ENCODE peak calls at places on chromosome 2, in five cellular contexts. C, L, E, F and R are unnamed samples.

GRCh38 chr2:96530474-96531357 is 5.8 kb upstream of the ARID5A start:
- DNase-seq in C (no peak), L (no peak), E (no peak), F (no peak), R (no peak)

GRCh38 chr2:109611467-109612095 is 2.2 kb downstream of the SEPTIN10 start:
- DNase-seq in C (no peak), L (no peak), E (no peak), F (no peak), R (no peak)

GRCh38 chr2:220510668-220511067 is 883.2 kb downstream of the SLC4A3 start:
- DNase-seq in C (no peak), L (no peak), E (no peak), F (no peak), R (no peak)

GRCh38 chr2:69165079-69165478 is 152.1 kb downstream of the ANTXR1 start:
- DNase-seq in C (no peak), L (no peak), E (no peak), F (no peak), R (no peak)

GRCh38 chr2:42410732-42411514 is 49.9 kb upstream of the COX7A2L start:
- DNase-seq in C (no peak), L (no peak), E (no peak), F (no peak), R (no peak)

GRCh38 chr2:182933629-182934028 is 67.2 kb upstream of the FRZB start:
- DNase-seq in C (no peak), L (no peak), E (no peak), F (no peak), R (no peak)

GRCh38 chr2:237538001-237538720 is 28.2 kb upstream of the PRLH start:
- DNase-seq in C (no peak), L (no peak), E (no peak), F (no peak), R (no peak)

GRCh38 chr2:229268626-229269025 is 2.5 kb downstream of the PID1 start:
- DNase-seq in C (no peak), L (no peak), E (no peak), F (no peak), R (no peak)

GRCh38 chr2:101361079-101361478 is 26.2 kb downstream of the CREG2 start:
- DNase-seq in C (no peak), L (no peak), E (no peak), F (no peak), R (no peak)

GRCh38 chr2:195863121-195863520 is 205.5 kb downstream of the DNAH7 start:
- DNase-seq in C (no peak), L (no peak), E (no peak), F (no peak), R (no peak)

GRCh38 chr2:33375054-33375453 is 101.4 kb upstream of the RASGRP3 start:
- DNase-seq in C (no peak), L (no peak), E (no peak), F (no peak), R (no peak)

GRCh38 chr2:168460561-168460960 is 4.5 kb downstream of the CERS6 start:
- DNase-seq in C (no peak), L (no peak), E (no peak), F (no peak), R (no peak)

GRCh38 chr2:166081131-166081632 is 46.6 kb downstream of the SCN1A start:
- DNase-seq in C (no peak), L (no peak), E (no peak), F (no peak), R (no peak)

GRCh38 chr2:196914867-196915465 is 11.5 kb downstream of the PGAP1 start:
- DNase-seq in C (no peak), L (peak), E (no peak), F (no peak), R (no peak)

GRCh38 chr2:102806250-102806837 is 44.5 kb downstream of the TMEM182 start:
- DNase-seq in C (peak), L (no peak), E (peak), F (peak), R (peak)

GRCh38 chr2:24009680-24010476 is at the start of gene MFSD2B:
- DNase-seq in C (no peak), L (no peak), E (no peak), F (no peak), R (peak)

GRCh38 chr2:38266382-38267051 is 110.6 kb downstream of the ATL2 start:
- DNase-seq in C (no peak), L (no peak), E (no peak), F (no peak), R (no peak)

GRCh38 chr2:199261221-199261620 is 196.5 kb downstream of the SATB2 start:
- DNase-seq in C (no peak), L (no peak), E (peak), F (peak), R (no peak)

GRCh38 chr2:11663427-11663826 is 6.6 kb downstream of the NTSR2 start:
- DNase-seq in C (no peak), L (no peak), E (no peak), F (no peak), R (no peak)

GRCh38 chr2:1728821-1729220 is 15.5 kb downstream of the PXDN start:
- DNase-seq in C (peak), L (no peak), E (no peak), F (peak), R (no peak)
- TF ChIP-seq POLR2A in C (no peak), L (no peak), E (no peak), F (no peak), R (no peak)

GRCh38 chr2:126657146-126657635 is 1.2 kb downstream of the GYPC start:
- DNase-seq in C (peak), L (no peak), E (no peak), F (peak), R (no peak)
- TF ChIP-seq POLR2AphosphoS5 in C (peak), L (peak), E (no peak), F (no peak), R (no peak)

GRCh38 chr2:9235388-9236344 is 29.1 kb downstream of the ASAP2 start:
- DNase-seq in C (no peak), L (no peak), E (no peak), F (no peak), R (no peak)
- TF ChIP-seq POLR2A in C (no peak), L (no peak), E (no peak), F (no peak), R (no peak)

GRCh38 chr2:236380051-236380612 is 115.9 kb upstream of the ASB18 start:
- DNase-seq in C (no peak), L (no peak), E (no peak), F (no peak), R (no peak)
- TF ChIP-seq POLR2AphosphoS5 in C (no peak), L (no peak), E (no peak), F (no peak), R (no peak)

GRCh38 chr2:10447300-10448207 is 573 bp downstream of the ODC1 start:
- DNase-seq in C (peak), L (peak), E (no peak), F (no peak), R (no peak)
- TF ChIP-seq POLR2A in C (no peak), L (no peak), E (no peak), F (no peak), R (no peak)